ENCODE peak calls at places on chromosomes 2 and 18, in five cellular contexts. One of them, this sample, is unnamed.

GRCh38 chr18:12254820-12255511 is 805 bp downstream of the CIDEA start:
- DNase-seq in K562: no peak
- DNase-seq in HCT116: no peak
- DNase-seq in H1: no peak
- DNase-seq in GM12878: no peak
- DNase-seq in this sample: no peak

GRCh38 chr2:116094196-116094595 is 1651.8 kb downstream of the DPP10 start:
- DNase-seq in H1: peak
- DNase-seq in GM12878: no peak
- DNase-seq in K562: no peak
- DNase-seq in HCT116: no peak
- DNase-seq in this sample: no peak

GRCh38 chr2:121189011-121189410 is 96.0 kb downstream of the TFCP2L1 start:
- DNase-seq in K562: no peak
- DNase-seq in HCT116: no peak
- DNase-seq in GM12878: no peak
- DNase-seq in H1: no peak
- DNase-seq in this sample: no peak

GRCh38 chr2:66688951-66689350 is 254.0 kb downstream of the MEIS1 start:
- DNase-seq in GM12878: no peak
- DNase-seq in HCT116: no peak
- DNase-seq in K562: no peak
- DNase-seq in H1: no peak
- DNase-seq in this sample: no peak

GRCh38 chr2:11677146-11678055 is 7.4 kb upstream of the NTSR2 start:
- DNase-seq in HCT116: no peak
- DNase-seq in H1: no peak
- DNase-seq in K562: no peak
- DNase-seq in GM12878: no peak
- DNase-seq in this sample: no peak

GRCh38 chr18:79617521-79618500 is 61.8 kb upstream of the CTDP1 start:
- DNase-seq in HCT116: no peak
- DNase-seq in K562: no peak
- DNase-seq in GM12878: no peak
- DNase-seq in H1: no peak
- DNase-seq in this sample: no peak

GRCh38 chr2:225120175-225120574 is 77.9 kb upstream of the DOCK10 start:
- DNase-seq in H1: no peak
- DNase-seq in GM12878: no peak
- DNase-seq in HCT116: no peak
- DNase-seq in K562: no peak
- DNase-seq in this sample: no peak

GRCh38 chr18:3458952-3459853 is 9.2 kb downstream of the TGIF1 start:
- DNase-seq in K562: no peak
- DNase-seq in H1: no peak
- DNase-seq in GM12878: no peak
- DNase-seq in HCT116: no peak
- DNase-seq in this sample: no peak

GRCh38 chr2:211453311-211453894 is 897.0 kb downstream of the CPS1 start:
- DNase-seq in HCT116: no peak
- DNase-seq in GM12878: no peak
- DNase-seq in H1: no peak
- DNase-seq in K562: no peak
- DNase-seq in this sample: no peak

GRCh38 chr18:7117390-7118355 is at the start of gene LAMA1:
- DNase-seq in HCT116: no peak
- DNase-seq in K562: no peak
- DNase-seq in GM12878: no peak
- DNase-seq in H1: peak
- DNase-seq in this sample: no peak

GRCh38 chr2:60984717-60985116 is 32.8 kb upstream of the PEX13 start:
- DNase-seq in GM12878: no peak
- DNase-seq in HCT116: no peak
- DNase-seq in H1: no peak
- DNase-seq in K562: no peak
- DNase-seq in this sample: no peak

GRCh38 chr2:44291281-44292248 is 16.3 kb downstream of the SLC3A1 start:
- DNase-seq in K562: no peak
- DNase-seq in HCT116: peak
- DNase-seq in H1: no peak
- DNase-seq in GM12878: no peak
- DNase-seq in this sample: peak

GRCh38 chr2:226649871-226650660 is 149.6 kb downstream of the IRS1 start:
- DNase-seq in H1: peak
- DNase-seq in HCT116: peak
- DNase-seq in K562: no peak
- DNase-seq in GM12878: peak
- DNase-seq in this sample: peak

GRCh38 chr18:23935804-23936203 is 78.8 kb upstream of the TTC39C start:
- DNase-seq in GM12878: no peak
- DNase-seq in H1: no peak
- DNase-seq in K562: no peak
- DNase-seq in HCT116: no peak
- DNase-seq in this sample: no peak

GRCh38 chr2:103448416-103448815 is 686.6 kb downstream of the TMEM182 start:
- DNase-seq in HCT116: no peak
- DNase-seq in K562: no peak
- DNase-seq in GM12878: no peak
- DNase-seq in H1: no peak
- DNase-seq in this sample: no peak

GRCh38 chr2:157627594-157628281 is 926 bp downstream of the ACVR1C start:
- DNase-seq in HCT116: no peak
- DNase-seq in K562: no peak
- DNase-seq in GM12878: no peak
- DNase-seq in H1: no peak
- DNase-seq in this sample: no peak

GRCh38 chr18:32550958-32551357 is 80.3 kb upstream of the GAREM1 start:
- DNase-seq in GM12878: no peak
- DNase-seq in K562: peak
- DNase-seq in HCT116: peak
- DNase-seq in H1: peak
- DNase-seq in this sample: peak

GRCh38 chr2:28341208-28341891 is 51.3 kb upstream of the FOSL2 start:
- DNase-seq in GM12878: no peak
- DNase-seq in HCT116: no peak
- DNase-seq in H1: no peak
- DNase-seq in K562: no peak
- DNase-seq in this sample: no peak

GRCh38 chr2:28343971-28344715 is 48.5 kb upstream of the FOSL2 start:
- DNase-seq in K562: no peak
- DNase-seq in H1: no peak
- DNase-seq in GM12878: no peak
- DNase-seq in HCT116: no peak
- DNase-seq in this sample: no peak

GRCh38 chr2:28343184-28343942 is 49.3 kb upstream of the FOSL2 start:
- DNase-seq in GM12878: no peak
- DNase-seq in HCT116: no peak
- DNase-seq in K562: no peak
- DNase-seq in H1: no peak
- DNase-seq in this sample: no peak

GRCh38 chr2:28340312-28341202 is 52.1 kb upstream of the FOSL2 start:
- DNase-seq in H1: no peak
- DNase-seq in K562: no peak
- DNase-seq in HCT116: no peak
- DNase-seq in GM12878: no peak
- DNase-seq in this sample: no peak

GRCh38 chr2:28342081-28342967 is 50.3 kb upstream of the FOSL2 start:
- DNase-seq in K562: peak
- DNase-seq in GM12878: no peak
- DNase-seq in H1: no peak
- DNase-seq in HCT116: no peak
- DNase-seq in this sample: peak
- H3K9ac ChIP-seq in K562: no peak
- H3K9ac ChIP-seq in GM12878: no peak
- H3K9ac ChIP-seq in H1: no peak
- H3K9ac ChIP-seq in HCT116: no peak
- H3K9ac ChIP-seq in this sample: peak

GRCh38 chr18:68448736-68449135 is 266.2 kb downstream of the TMX3 start:
- DNase-seq in K562: no peak
- DNase-seq in GM12878: no peak
- DNase-seq in HCT116: no peak
- DNase-seq in H1: no peak
- DNase-seq in this sample: no peak
- TF ChIP-seq CEBPB in K562: no peak
- TF ChIP-seq CEBPB in GM12878: no peak
- TF ChIP-seq CEBPB in HCT116: no peak
- TF ChIP-seq CEBPB in H1: no peak
- TF ChIP-seq CEBPB in this sample: no peak

GRCh38 chr18:10374615-10375295 is 79.7 kb upstream of the APCDD1 start:
- DNase-seq in HCT116: no peak
- DNase-seq in K562: no peak
- DNase-seq in H1: no peak
- DNase-seq in GM12878: no peak
- DNase-seq in this sample: no peak
- TF ChIP-seq SIN3A in HCT116: no peak
- TF ChIP-seq SIN3A in K562: no peak
- TF ChIP-seq SIN3A in H1: no peak
- TF ChIP-seq SIN3A in GM12878: no peak
- TF ChIP-seq SIN3A in this sample: no peak

DNA sequence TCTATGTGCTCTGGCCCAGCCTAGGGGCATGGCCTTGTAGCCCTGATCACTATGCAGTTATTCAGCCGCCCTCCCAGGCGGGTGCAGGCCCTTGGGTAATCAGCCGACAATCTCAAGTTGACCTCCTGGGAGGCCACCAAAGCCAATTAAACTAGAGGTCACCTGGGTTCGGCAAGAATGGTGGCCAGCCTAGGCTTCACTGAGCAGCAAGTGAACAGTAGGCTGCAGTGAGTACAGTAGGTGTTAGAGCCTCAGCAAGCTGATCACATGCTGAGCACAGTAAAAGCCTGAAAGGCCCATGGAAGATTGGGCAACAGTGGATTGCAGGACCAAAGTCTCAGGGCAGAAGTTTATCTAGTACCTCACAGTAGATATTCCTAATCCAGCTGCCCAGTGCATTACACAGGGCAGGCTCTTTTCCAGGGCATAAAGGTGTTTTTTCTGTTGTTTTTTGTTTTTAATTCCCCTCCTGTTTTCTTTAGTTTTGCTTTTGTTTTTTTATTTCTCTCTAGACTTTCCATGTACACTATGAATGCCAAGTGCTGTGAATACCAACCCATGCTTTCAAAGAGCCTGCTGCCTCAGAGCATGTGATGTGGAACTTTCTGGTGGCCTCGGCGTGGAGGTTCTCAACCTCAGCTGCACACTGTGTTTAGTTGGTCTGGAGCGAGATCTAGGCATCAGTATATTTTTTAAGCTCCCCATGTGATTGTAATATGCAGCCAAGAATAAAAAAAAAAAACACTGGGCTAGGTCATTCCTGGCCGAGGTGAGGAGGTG is 55.9 kb upstream of the ATL2 start:
- DNase-seq in K562: no peak
- DNase-seq in HCT116: no peak
- DNase-seq in GM12878: no peak
- DNase-seq in H1: no peak
- DNase-seq in this sample: peak
- H3K9ac ChIP-seq in K562: no peak
- H3K9ac ChIP-seq in HCT116: no peak
- H3K9ac ChIP-seq in GM12878: no peak
- H3K9ac ChIP-seq in H1: no peak
- H3K9ac ChIP-seq in this sample: peak

DNA sequence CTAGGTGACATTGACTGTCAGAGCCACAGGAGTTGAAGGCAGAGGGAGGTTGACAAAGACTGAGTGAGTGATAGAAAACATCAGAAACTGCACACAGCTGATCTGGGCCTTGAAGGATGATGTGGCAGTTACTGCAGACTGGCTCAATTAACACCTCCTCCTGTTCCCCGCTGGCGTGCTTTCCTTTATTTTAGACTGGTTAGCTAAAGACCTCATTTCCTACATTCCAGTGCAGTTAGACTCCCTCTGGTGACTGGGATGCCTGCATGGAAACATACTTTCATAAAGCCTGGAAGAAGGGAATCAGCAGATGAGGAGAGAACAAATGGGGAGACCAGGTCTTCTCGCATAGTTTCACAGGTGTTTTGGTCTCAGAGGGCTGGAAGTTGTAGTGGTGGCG is 7.1 kb downstream of the TPGS2 start:
- DNase-seq in GM12878: no peak
- DNase-seq in HCT116: no peak
- DNase-seq in H1: no peak
- DNase-seq in K562: no peak
- DNase-seq in this sample: no peak
- TF ChIP-seq CEBPB in GM12878: no peak
- TF ChIP-seq CEBPB in HCT116: no peak
- TF ChIP-seq CEBPB in H1: no peak
- TF ChIP-seq CEBPB in K562: no peak
- TF ChIP-seq CEBPB in this sample: no peak

GRCh38 chr2:113282747-113283533 is 4.2 kb upstream of the PAX8 start:
- DNase-seq in GM12878: no peak
- DNase-seq in H1: no peak
- DNase-seq in K562: no peak
- DNase-seq in HCT116: peak
- DNase-seq in this sample: peak

GRCh38 chr2:113284481-113284880 is 5.8 kb upstream of the PAX8 start:
- DNase-seq in GM12878: no peak
- DNase-seq in HCT116: no peak
- DNase-seq in H1: no peak
- DNase-seq in K562: no peak
- DNase-seq in this sample: no peak

GRCh38 chr2:113285816-113286215 is 7.1 kb upstream of the PAX8 start:
- DNase-seq in GM12878: no peak
- DNase-seq in HCT116: no peak
- DNase-seq in H1: no peak
- DNase-seq in K562: no peak
- DNase-seq in this sample: no peak

GRCh38 chr2:113281920-113282746 is 3.4 kb upstream of the PAX8 start:
- DNase-seq in GM12878: no peak
- DNase-seq in HCT116: no peak
- DNase-seq in K562: no peak
- DNase-seq in H1: no peak
- DNase-seq in this sample: peak

GRCh38 chr2:113283704-113284284 is 5.1 kb upstream of the PAX8 start:
- DNase-seq in GM12878: no peak
- DNase-seq in HCT116: peak
- DNase-seq in K562: no peak
- DNase-seq in H1: no peak
- DNase-seq in this sample: peak
- TF ChIP-seq SIN3A in GM12878: no peak
- TF ChIP-seq SIN3A in HCT116: no peak
- TF ChIP-seq SIN3A in K562: no peak
- TF ChIP-seq SIN3A in H1: no peak
- TF ChIP-seq SIN3A in this sample: no peak

DNA sequence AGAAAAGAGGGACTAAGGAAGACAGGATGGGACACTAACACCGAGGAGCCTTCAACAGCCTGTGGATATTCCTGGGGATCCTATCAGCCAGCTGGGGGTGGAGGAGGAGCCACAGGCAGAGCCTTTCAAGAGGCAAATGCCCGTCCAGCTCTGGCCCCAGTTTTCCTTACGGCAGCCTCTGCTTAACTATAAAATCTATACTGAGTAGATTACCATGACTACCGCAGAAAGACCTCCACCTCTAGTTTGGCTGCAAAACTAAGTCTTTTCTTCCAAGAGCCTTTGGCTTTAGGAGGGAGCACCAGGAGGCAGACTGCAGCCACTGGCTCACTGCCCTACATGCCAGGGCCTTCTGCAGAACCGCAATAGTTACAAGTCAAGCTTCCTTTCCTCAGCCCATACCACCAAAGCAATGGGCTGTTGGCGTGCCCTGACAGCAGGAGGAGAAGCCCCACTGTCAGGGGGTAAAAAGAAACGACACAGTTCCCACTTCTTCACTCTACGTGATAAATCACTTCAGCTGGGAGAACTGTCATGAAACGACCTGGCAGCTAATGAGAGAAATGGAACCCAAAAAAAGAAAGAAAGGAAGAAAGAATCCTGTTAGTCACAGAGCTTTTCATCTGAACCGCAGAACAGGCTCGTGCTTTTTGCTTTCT is 25.1 kb upstream of the CREB1 start:
- DNase-seq in HCT116: no peak
- DNase-seq in H1: no peak
- DNase-seq in K562: no peak
- DNase-seq in GM12878: no peak
- DNase-seq in this sample: no peak
- H3K9ac ChIP-seq in HCT116: no peak
- H3K9ac ChIP-seq in H1: peak
- H3K9ac ChIP-seq in K562: no peak
- H3K9ac ChIP-seq in GM12878: no peak
- H3K9ac ChIP-seq in this sample: no peak

This sample was measured in HepG2.